ENCODE peak calls at places on chromosomes 1 and 21, in four cellular contexts. B is left lung, L is osteocyte, H is heart right ventricle. I is an unnamed sample.

GRCh38 chr1:182631058-182631677 is 27.0 kb upstream of the RGS16 start:
- DNase-seq in B (no peak), L (no peak), H (no peak), I (no peak)

GRCh38 chr21:33109574-33110339 is 39.8 kb downstream of the OLIG1 start:
- DNase-seq in B (peak), L (no peak), H (no peak), I (no peak)

GRCh38 chr1:236141447-236142357 is 637 bp upstream of the GPR137B start:
- DNase-seq in B (no peak), L (no peak), H (peak), I (peak)

GRCh38 chr1:101153692-101154091 is 83.1 kb upstream of the S1PR1 start:
- DNase-seq in B (no peak), L (no peak), H (no peak), I (no peak)

GRCh38 chr1:167651161-167651693 is 21.2 kb downstream of the RCSD1 start:
- DNase-seq in B (no peak), L (no peak), H (peak), I (peak)

GRCh38 chr1:205680073-205680851 is at the start of gene SLC45A3:
- DNase-seq in B (peak), L (no peak), H (peak), I (peak)

GRCh38 chr1:41810446-41810845 is 108.3 kb downstream of the HIVEP3 start:
- DNase-seq in B (no peak), L (no peak), H (no peak), I (peak)

GRCh38 chr1:233509596-233509995 is 104.3 kb upstream of the KCNK1 start:
- DNase-seq in B (no peak), L (no peak), H (no peak), I (no peak)

GRCh38 chr1:177479600-177479999 is 308.8 kb downstream of the BRINP2 start:
- DNase-seq in B (no peak), L (no peak), H (no peak), I (no peak)

GRCh38 chr1:166017395-166017794 is 149.4 kb downstream of the FAM78B start:
- DNase-seq in B (no peak), L (no peak), H (no peak), I (no peak)
- TF ChIP-seq CTCF in B (no peak), L (no peak), H (no peak), I (no peak)

GRCh38 chr1:20611652-20612051 is 21.6 kb upstream of the PINK1 start:
- DNase-seq in B (no peak), L (no peak), H (no peak), I (no peak)

GRCh38 chr1:20614130-20614579 is 19.1 kb upstream of the PINK1 start:
- DNase-seq in B (no peak), L (no peak), H (no peak), I (no peak)

GRCh38 chr1:20610950-20611349 is 22.1 kb downstream of the CDA start:
- DNase-seq in B (no peak), L (no peak), H (no peak), I (no peak)

GRCh38 chr1:20604678-20605077 is 15.8 kb downstream of the CDA start:
- DNase-seq in B (no peak), L (no peak), H (no peak), I (no peak)

DNA sequence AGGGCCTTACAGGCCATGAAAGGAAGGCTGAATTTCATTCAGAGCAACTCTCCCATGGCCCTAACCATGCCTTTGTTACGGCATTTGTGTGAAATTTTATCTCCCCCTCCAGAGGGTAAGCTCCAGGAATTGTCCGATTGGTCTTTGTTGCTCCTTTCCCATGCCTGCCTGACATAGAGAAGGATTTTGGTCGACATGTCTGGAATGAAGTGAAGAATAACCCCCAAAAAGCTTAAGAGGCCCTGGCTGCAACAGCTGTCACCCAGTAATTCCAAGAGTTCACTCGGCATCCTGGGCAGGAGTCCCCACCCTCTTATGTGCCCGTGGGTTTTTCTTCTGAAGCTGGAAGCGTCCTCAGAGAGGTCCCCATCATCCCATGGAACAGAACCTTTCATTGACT is 20.6 kb downstream of the CDA start:
- DNase-seq in B (no peak), L (no peak), H (no peak), I (no peak)
- TF ChIP-seq CTCF in B (no peak), L (no peak), H (no peak), I (no peak)

GRCh38 chr1:147723691-147724323 is 36.6 kb downstream of the GJA5 start:
- DNase-seq in B (no peak), L (no peak), H (peak), I (peak)
- TF ChIP-seq CTCF in B (peak), L (peak), H (peak), I (no peak)

GRCh38 chr1:8165595-8166360 is 139.7 kb upstream of the ERRFI1 start:
- DNase-seq in B (no peak), L (no peak), H (no peak), I (no peak)
- TF ChIP-seq CTCF in B (no peak), L (peak), H (no peak), I (no peak)